ENCODE peak calls at places on chromosomes 3 and 15, in four cellular contexts. T is G401, M is amniotic epithelial cell, L is WTC11. P is an unnamed sample.

GRCh38 chr3:153392363-153392762 is 230.3 kb downstream of the RAP2B start:
- DNase-seq in T (no peak), M (no peak), L (no peak), P (no peak)

GRCh38 chr3:48247401-48247807 is 6.5 kb downstream of the ZNF589 start:
- DNase-seq in T (no peak), M (peak), L (no peak), P (no peak)

GRCh38 chr3:11690863-11691833 is 47.4 kb upstream of the VGLL4 start:
- DNase-seq in T (no peak), M (peak), L (no peak), P (no peak)

GRCh38 chr3:147130461-147130860 is 275.9 kb downstream of the ZIC4 start:
- DNase-seq in T (no peak), M (peak), L (no peak), P (no peak)

GRCh38 chr3:48789665-48790064 is 58.0 kb downstream of the PRKAR2A start:
- DNase-seq in T (no peak), M (no peak), L (no peak), P (no peak)

GRCh38 chr15:84791763-84792162 is 25.4 kb upstream of the ALPK3 start:
- DNase-seq in T (no peak), M (peak), L (no peak), P (no peak)

GRCh38 chr3:43876648-43877047 is 185.9 kb downstream of the ABHD5 start:
- DNase-seq in T (no peak), M (no peak), L (no peak), P (no peak)

GRCh38 chr3:11195721-11196332 is 41.5 kb downstream of the HRH1 start:
- DNase-seq in T (no peak), M (no peak), L (no peak), P (no peak)

GRCh38 chr3:122572940-122573412 is 4.5 kb upstream of the PARP15 start:
- DNase-seq in T (no peak), M (peak), L (no peak), P (no peak)

GRCh38 chr3:197017003-197017402 is 12.6 kb downstream of the MELTF start:
- DNase-seq in T (no peak), M (no peak), L (no peak), P (no peak)

GRCh38 chr15:69578792-69579587 is 126.4 kb downstream of the RPLP1 start:
- DNase-seq in T (peak), M (no peak), L (no peak), P (no peak)

GRCh38 chr15:35753486-35753885 is 207.5 kb upstream of the DPH6 start:
- DNase-seq in T (no peak), M (peak), L (no peak), P (no peak)

GRCh38 chr3:155153242-155154186 is 73.4 kb downstream of the MME start:
- DNase-seq in T (no peak), M (no peak), L (no peak), P (no peak)

GRCh38 chr3:180229113-180229512 is 192.4 kb upstream of the PEX5L start:
- DNase-seq in T (no peak), M (no peak), L (no peak), P (no peak)

GRCh38 chr3:103495186-103495585 is 1060.4 kb downstream of the ZPLD1 start:
- DNase-seq in T (no peak), M (no peak), L (no peak), P (no peak)

GRCh38 chr15:33871911-33872760 is 96.2 kb upstream of the CHRM5 start:
- DNase-seq in T (no peak), M (peak), L (no peak), P (no peak)

GRCh38 chr3:129005526-129006303 is 4.6 kb downstream of the EFCC1 start:
- DNase-seq in T (no peak), M (no peak), L (no peak), P (no peak)

GRCh38 chr3:66000506-66000905 is 38.2 kb downstream of the MAGI1 start:
- DNase-seq in T (no peak), M (no peak), L (no peak), P (no peak)

GRCh38 chr3:29338981-29339833 is 58.3 kb downstream of the RBMS3 start:
- DNase-seq in T (no peak), M (peak), L (no peak), P (no peak)

GRCh38 chr3:74613060-74613459 is 1.4 kb downstream of the CNTN3 start:
- DNase-seq in T (no peak), M (no peak), L (no peak), P (no peak)

GRCh38 chr3:83514130-83514914 is 1444.5 kb upstream of the CADM2 start:
- DNase-seq in T (no peak), M (no peak), L (peak), P (no peak)

GRCh38 chr15:87632364-87632763 is 624.2 kb downstream of the NTRK3 start:
- DNase-seq in T (no peak), M (no peak), L (no peak), P (no peak)

GRCh38 chr3:102174312-102174712 is 260.5 kb upstream of the ZPLD1 start:
- DNase-seq in T (no peak), M (peak), L (no peak), P (no peak)

GRCh38 chr3:123632161-123632655 is 47.4 kb upstream of the HACD2 start:
- DNase-seq in T (no peak), M (peak), L (peak), P (no peak)

GRCh38 chr3:175002732-175003143 is 143.6 kb downstream of the NAALADL2 start:
- DNase-seq in T (no peak), M (peak), L (no peak), P (no peak)

GRCh38 chr15:63712828-63713520 is 115.8 kb downstream of the FBXL22 start:
- DNase-seq in T (no peak), M (no peak), L (no peak), P (no peak)

GRCh38 chr3:61371123-61371522 is 119.9 kb upstream of the FHIT start:
- DNase-seq in T (no peak), M (no peak), L (peak), P (no peak)

P was measured in cerebellar nuclear complex.